ENCODE peak calls at places on chromosomes 13 and 19, in eight cellular contexts. C, G, Y, J, O, D, E and Z are unnamed samples.

GRCh38 chr13:73593199-73593765 is 534.5 kb downstream of the KLF5 start:
- DNase-seq in C (no peak), G (no peak), Y (no peak), J (no peak), O (no peak), D (no peak), E (no peak), Z (no peak)

GRCh38 chr13:68697551-68697950 is 1410.1 kb upstream of the ATXN8OS start:
- DNase-seq in C (no peak), G (no peak), Y (no peak), J (no peak), O (no peak), D (no peak), E (no peak), Z (no peak)

GRCh38 chr13:44231786-44232516 is 141.7 kb upstream of the SERP2 start:
- DNase-seq in C (no peak), G (no peak), Y (peak; percentile 90), J (no peak), O (peak; percentile 95), D (peak; percentile 96), E (peak; percentile 22), Z (peak; percentile 89)

GRCh38 chr13:106570354-106570822 is 2.5 kb upstream of the ARGLU1 start:
- DNase-seq in C (peak; percentile 75), G (peak; percentile 62), Y (peak; percentile 83), J (no peak), O (peak; percentile 55), D (peak; percentile 68), E (peak; percentile 67), Z (peak; percentile 72)

GRCh38 chr19:11479470-11480080 is 1.3 kb downstream of the ELAVL3 start:
- DNase-seq in C (peak; percentile 27), G (no peak), Y (peak; percentile 27), J (no peak), O (no peak), D (no peak), E (no peak), Z (no peak)

GRCh38 chr13:106566682-106567420 is 1.1 kb downstream of the ARGLU1 start:
- DNase-seq in C (no peak), G (no peak), Y (peak; percentile 54), J (peak; percentile 68), O (peak; percentile 54), D (peak; percentile 54), E (peak; percentile 69), Z (peak; percentile 75)

GRCh38 chr19:41330946-41331678 is 21.1 kb downstream of the CCDC97 start:
- DNase-seq in C (no peak), G (no peak), Y (no peak), J (no peak), O (no peak), D (no peak), E (no peak), Z (no peak)

GRCh38 chr19:17647071-17648020 is 40.8 kb downstream of the UNC13A start:
- DNase-seq in C (no peak), G (no peak), Y (no peak), J (no peak), O (no peak), D (no peak), E (no peak), Z (no peak)

GRCh38 chr19:18456974-18457373 is 19.0 kb upstream of the ISYNA1 start:
- DNase-seq in C (no peak), G (no peak), Y (no peak), J (no peak), O (no peak), D (no peak), E (no peak), Z (no peak)

DNA sequence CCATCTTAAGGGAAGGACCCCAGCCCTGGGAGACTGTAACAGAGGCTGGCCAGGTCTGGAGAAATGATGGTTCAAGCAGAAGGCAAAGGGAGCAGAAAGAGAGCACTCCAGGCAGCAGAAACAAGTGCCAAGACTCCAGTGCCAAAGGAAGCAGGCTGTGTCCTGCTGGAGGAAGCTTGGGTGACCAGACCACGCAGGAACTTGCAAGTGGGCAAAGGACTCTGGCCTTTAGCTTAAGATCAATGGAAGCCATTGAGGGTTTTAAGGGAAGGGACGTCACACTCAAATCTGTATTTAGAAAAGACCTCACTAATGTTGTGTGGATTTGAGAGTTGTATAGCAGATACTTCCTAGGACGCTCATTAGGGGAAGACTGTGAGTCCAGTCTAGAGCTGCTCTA is 95.5 kb downstream of the MIPEP start:
- DNase-seq in C (no peak), G (no peak), Y (no peak), J (no peak), O (no peak), D (no peak), E (no peak), Z (no peak)
- H3K4me1 ChIP-seq in C (no peaks in the 10 kb centered on the region), G (no peaks in the 10 kb centered on the region), Y (peaks cover 9% of the 10 kb centered on the region), J (no peaks in the 10 kb centered on the region), O (peaks cover 13% of the 10 kb centered on the region), D (peaks cover 17% of the 10 kb centered on the region), E (no peaks in the 10 kb centered on the region), Z (peaks cover 5% of the 10 kb centered on the region)

GRCh38 chr13:98962901-98963594 is 14.8 kb downstream of the DOCK9 start:
- DNase-seq in C (no peak), G (no peak), Y (no peak), J (no peak), O (no peak), D (no peak), E (no peak), Z (no peak)

GRCh38 chr13:98959775-98960325 is 18.0 kb downstream of the DOCK9 start:
- DNase-seq in C (no peak), G (no peak), Y (no peak), J (no peak), O (no peak), D (no peak), E (no peak), Z (no peak)

GRCh38 chr13:98960331-98961203 is 17.3 kb downstream of the DOCK9 start:
- DNase-seq in C (no peak), G (no peak), Y (no peak), J (no peak), O (no peak), D (no peak), E (no peak), Z (no peak)

GRCh38 chr13:98959299-98959698 is 18.6 kb downstream of the DOCK9 start:
- DNase-seq in C (no peak), G (no peak), Y (no peak), J (no peak), O (no peak), D (no peak), E (no peak), Z (no peak)

DNA sequence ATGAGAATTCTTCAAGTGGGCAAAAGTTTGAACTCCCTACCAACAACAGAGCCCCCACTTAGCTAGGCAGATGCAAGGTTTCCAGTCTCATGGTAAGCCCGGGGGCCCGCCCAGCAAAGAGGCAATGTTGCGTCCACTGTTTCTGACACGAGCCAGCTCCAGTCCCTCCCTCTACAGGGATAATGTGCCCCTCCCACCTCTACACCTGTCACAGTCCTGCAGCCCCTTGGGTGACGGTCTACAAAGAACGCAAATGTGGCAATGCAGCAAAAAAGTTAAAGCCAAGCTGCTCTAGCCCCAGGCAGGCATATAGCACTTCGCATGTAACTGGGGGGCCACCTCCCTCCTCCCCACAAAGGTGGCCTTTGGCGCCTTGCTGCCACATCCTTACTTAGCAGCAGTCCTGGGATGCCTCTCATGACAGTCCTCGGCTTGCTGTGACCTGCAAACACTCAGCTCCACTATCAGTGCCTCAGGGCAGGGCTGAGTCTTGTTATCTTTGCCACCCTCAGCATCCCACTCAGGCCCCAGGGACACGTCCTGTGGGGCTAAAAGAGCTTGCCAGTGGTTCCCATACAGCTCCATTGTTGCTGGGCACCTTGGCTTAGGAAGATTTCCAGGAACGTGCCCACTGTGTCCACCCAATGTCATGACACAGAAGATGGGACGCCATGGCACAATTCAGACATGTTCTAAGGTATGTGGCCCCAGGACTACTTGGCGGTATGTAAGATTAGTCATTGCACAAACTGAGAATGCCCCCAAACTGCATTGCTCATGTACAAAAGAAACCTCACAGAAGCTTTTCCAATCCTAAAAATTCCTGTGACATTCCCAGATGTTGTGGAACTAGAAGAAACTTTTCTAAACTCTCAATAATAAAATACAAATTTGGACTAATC is 16.4 kb downstream of the DOCK9 start:
- DNase-seq in C (no peak), G (no peak), Y (no peak), J (no peak), O (no peak), D (no peak), E (no peak), Z (no peak)
- H3K27ac ChIP-seq in C (no peak overlapping the region), G (no peak overlapping the region), Y (no peak overlapping the region), J (peak overlapping the region; percentile 73), O (no peak overlapping the region), D (peak overlapping the region; percentile 19), E (no peak overlapping the region), Z (peak overlapping the region; percentile 37)

GRCh38 chr19:50406156-50406820 is 12.4 kb upstream of the SPIB start:
- DNase-seq in C (no peak), G (no peak), Y (no peak), J (no peak), O (no peak), D (no peak), E (no peak), Z (no peak)

GRCh38 chr19:50410109-50410508 is 8.6 kb upstream of the SPIB start:
- DNase-seq in C (no peak), G (no peak), Y (no peak), J (no peak), O (no peak), D (no peak), E (no peak), Z (no peak)

GRCh38 chr19:50409347-50409746 is 9.4 kb upstream of the SPIB start:
- DNase-seq in C (no peak), G (no peak), Y (no peak), J (no peak), O (no peak), D (no peak), E (no peak), Z (no peak)

GRCh38 chr19:50402544-50403301 is 16.0 kb upstream of the SPIB start:
- DNase-seq in C (no peak), G (no peak), Y (no peak), J (no peak), O (no peak), D (no peak), E (no peak), Z (no peak)

GRCh38 chr19:50406829-50407228 is 11.9 kb upstream of the SPIB start:
- DNase-seq in C (no peak), G (no peak), Y (no peak), J (no peak), O (no peak), D (no peak), E (no peak), Z (no peak)
- H3K36me3 ChIP-seq in C (no peaks in the 10 kb centered on the region), G (peaks cover 9% of the 10 kb centered on the region), Y (no peaks in the 10 kb centered on the region), J (no peaks in the 10 kb centered on the region), O (no peaks in the 10 kb centered on the region), D (no peaks in the 10 kb centered on the region), E (peaks cover 4% of the 10 kb centered on the region), Z (no peaks in the 10 kb centered on the region)

DNA sequence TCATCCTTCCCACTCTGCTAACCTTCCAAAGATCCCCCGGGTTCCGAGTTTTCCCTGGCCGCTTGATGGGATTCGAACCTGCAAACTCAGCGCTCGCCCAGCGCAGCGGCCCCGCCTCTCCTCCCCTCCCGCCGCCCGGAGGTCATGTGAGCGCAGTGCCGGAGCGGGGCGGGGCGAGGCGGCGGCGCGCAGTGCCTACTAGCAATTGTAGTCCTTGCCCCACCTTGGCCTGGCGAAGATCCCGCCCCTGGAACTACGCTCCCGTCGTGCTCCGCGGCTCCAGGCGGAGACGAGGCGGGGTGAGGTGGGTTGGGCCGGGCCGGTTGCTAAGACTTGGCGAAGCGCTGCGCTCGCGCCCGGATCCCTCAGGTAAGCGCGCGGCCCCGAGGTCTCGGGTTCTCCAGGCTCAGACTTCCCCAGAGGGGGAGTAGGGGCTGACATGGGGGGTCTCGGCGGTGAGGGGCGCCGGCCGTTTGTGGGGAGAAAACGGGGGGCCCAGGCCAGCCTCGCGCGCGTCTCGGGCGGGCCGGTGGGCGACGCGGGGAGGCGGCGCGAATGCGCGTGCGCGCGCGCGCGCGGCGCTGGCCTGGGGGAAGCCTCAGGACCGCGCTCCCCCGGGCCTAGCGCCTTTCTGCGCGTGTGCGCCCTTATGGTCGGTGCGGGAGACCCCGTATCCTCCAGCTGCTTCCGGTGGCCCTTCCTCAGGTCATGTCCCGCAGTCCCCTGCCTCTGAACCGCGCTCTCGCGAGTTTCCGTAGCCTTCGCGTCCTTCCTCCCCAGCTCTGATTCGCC is at the start of the genes ADAT3 and SCAMP4:
- DNase-seq in C (peak; percentile 99), G (peak; percentile 98), Y (peak; percentile 100), J (peak; percentile 99), O (peak; percentile 99), D (peak; percentile 99), E (peak; percentile 98), Z (peak; percentile 99)
- H3K4me1 ChIP-seq in C (peaks cover 14% of the 10 kb centered on the region), G (peaks cover 38% of the 10 kb centered on the region), Y (peaks cover 67% of the 10 kb centered on the region), J (no peaks in the 10 kb centered on the region), O (peaks cover 15% of the 10 kb centered on the region), D (peaks cover 55% of the 10 kb centered on the region), E (peaks cover 32% of the 10 kb centered on the region), Z (peaks cover 16% of the 10 kb centered on the region)